ENCODE peak calls at places on chromosomes 13 and 19, in ten cellular contexts. One of them, this sample, is unnamed. For H3K4me1, the result is how much of the 10 kb centered on the place peaks cover.

GRCh38 chr19:1487576-1488281 is 2.4 kb downstream of the PCSK4 start:
- DNase-seq in stomach: no peak
- DNase-seq in endodermal cell: no peak
- DNase-seq in PC-9: no peak
- DNase-seq in psoas muscle: peak
- DNase-seq in left ventricle myocardium inferior: no peak
- DNase-seq in heart right ventricle: no peak
- DNase-seq in kidney: peak
- DNase-seq in fibroblast of lung: no peak
- DNase-seq in thoracic aorta: no peak
- DNase-seq in this sample: no peak

GRCh38 chr13:109699628-109700071 is 86.7 kb downstream of the IRS2 start:
- DNase-seq in stomach: no peak
- DNase-seq in endodermal cell: peak
- DNase-seq in PC-9: no peak
- DNase-seq in psoas muscle: no peak
- DNase-seq in left ventricle myocardium inferior: no peak
- DNase-seq in heart right ventricle: no peak
- DNase-seq in kidney: no peak
- DNase-seq in fibroblast of lung: no peak
- DNase-seq in thoracic aorta: no peak
- DNase-seq in this sample: no peak

GRCh38 chr13:92739306-92739818 is 487.2 kb upstream of the GPC6 start:
- DNase-seq in stomach: no peak
- DNase-seq in endodermal cell: no peak
- DNase-seq in PC-9: no peak
- DNase-seq in psoas muscle: no peak
- DNase-seq in left ventricle myocardium inferior: no peak
- DNase-seq in heart right ventricle: no peak
- DNase-seq in kidney: no peak
- DNase-seq in fibroblast of lung: no peak
- DNase-seq in thoracic aorta: no peak
- DNase-seq in this sample: no peak

GRCh38 chr19:27851543-27852060 is 1361.3 kb downstream of the UQCRFS1 start:
- DNase-seq in stomach: no peak
- DNase-seq in endodermal cell: no peak
- DNase-seq in PC-9: no peak
- DNase-seq in psoas muscle: no peak
- DNase-seq in left ventricle myocardium inferior: no peak
- DNase-seq in heart right ventricle: no peak
- DNase-seq in kidney: no peak
- DNase-seq in fibroblast of lung: no peak
- DNase-seq in thoracic aorta: no peak
- DNase-seq in this sample: no peak

GRCh38 chr13:109145631-109146030 is 516.2 kb downstream of the MYO16 start:
- DNase-seq in stomach: peak
- DNase-seq in endodermal cell: no peak
- DNase-seq in PC-9: peak
- DNase-seq in psoas muscle: no peak
- DNase-seq in left ventricle myocardium inferior: no peak
- DNase-seq in heart right ventricle: peak
- DNase-seq in kidney: no peak
- DNase-seq in fibroblast of lung: peak
- DNase-seq in thoracic aorta: no peak
- DNase-seq in this sample: no peak

GRCh38 chr13:69704311-69704710 is 403.3 kb upstream of the ATXN8OS start:
- DNase-seq in stomach: no peak
- DNase-seq in endodermal cell: no peak
- DNase-seq in PC-9: no peak
- DNase-seq in psoas muscle: no peak
- DNase-seq in left ventricle myocardium inferior: no peak
- DNase-seq in heart right ventricle: no peak
- DNase-seq in kidney: no peak
- DNase-seq in fibroblast of lung: peak
- DNase-seq in thoracic aorta: no peak
- DNase-seq in this sample: no peak

GRCh38 chr13:109667754-109668360 is 118.5 kb downstream of the IRS2 start:
- DNase-seq in stomach: no peak
- DNase-seq in endodermal cell: no peak
- DNase-seq in PC-9: no peak
- DNase-seq in psoas muscle: no peak
- DNase-seq in left ventricle myocardium inferior: no peak
- DNase-seq in heart right ventricle: no peak
- DNase-seq in kidney: no peak
- DNase-seq in fibroblast of lung: no peak
- DNase-seq in thoracic aorta: no peak
- DNase-seq in this sample: no peak

GRCh38 chr19:38319421-38320258 is at the start of gene KCNK6:
- DNase-seq in stomach: peak
- DNase-seq in endodermal cell: peak
- DNase-seq in PC-9: no peak
- DNase-seq in psoas muscle: peak
- DNase-seq in left ventricle myocardium inferior: peak
- DNase-seq in heart right ventricle: peak
- DNase-seq in kidney: no peak
- DNase-seq in fibroblast of lung: peak
- DNase-seq in thoracic aorta: no peak
- DNase-seq in this sample: peak

GRCh38 chr19:49160450-49161189 is 3.0 kb downstream of the TRPM4 start:
- DNase-seq in stomach: no peak
- DNase-seq in endodermal cell: no peak
- DNase-seq in PC-9: peak
- DNase-seq in psoas muscle: no peak
- DNase-seq in left ventricle myocardium inferior: no peak
- DNase-seq in heart right ventricle: no peak
- DNase-seq in kidney: no peak
- DNase-seq in fibroblast of lung: no peak
- DNase-seq in thoracic aorta: no peak
- DNase-seq in this sample: no peak

GRCh38 chr13:25217023-25217909 is 45.2 kb upstream of the AMER2 start:
- DNase-seq in stomach: no peak
- DNase-seq in endodermal cell: no peak
- DNase-seq in PC-9: no peak
- DNase-seq in psoas muscle: no peak
- DNase-seq in left ventricle myocardium inferior: no peak
- DNase-seq in heart right ventricle: no peak
- DNase-seq in kidney: no peak
- DNase-seq in fibroblast of lung: peak
- DNase-seq in thoracic aorta: no peak
- DNase-seq in this sample: no peak

GRCh38 chr19:648305-648704 is 8.6 kb downstream of the FGF22 start:
- DNase-seq in stomach: no peak
- DNase-seq in endodermal cell: no peak
- DNase-seq in PC-9: no peak
- DNase-seq in psoas muscle: no peak
- DNase-seq in left ventricle myocardium inferior: no peak
- DNase-seq in heart right ventricle: no peak
- DNase-seq in kidney: no peak
- DNase-seq in fibroblast of lung: no peak
- DNase-seq in thoracic aorta: no peak
- DNase-seq in this sample: no peak

GRCh38 chr13:98476106-98476505 is 100.8 kb downstream of the STK24 start:
- DNase-seq in stomach: no peak
- DNase-seq in endodermal cell: peak
- DNase-seq in PC-9: no peak
- DNase-seq in psoas muscle: no peak
- DNase-seq in left ventricle myocardium inferior: no peak
- DNase-seq in heart right ventricle: no peak
- DNase-seq in kidney: peak
- DNase-seq in fibroblast of lung: no peak
- DNase-seq in thoracic aorta: no peak
- DNase-seq in this sample: no peak

DNA sequence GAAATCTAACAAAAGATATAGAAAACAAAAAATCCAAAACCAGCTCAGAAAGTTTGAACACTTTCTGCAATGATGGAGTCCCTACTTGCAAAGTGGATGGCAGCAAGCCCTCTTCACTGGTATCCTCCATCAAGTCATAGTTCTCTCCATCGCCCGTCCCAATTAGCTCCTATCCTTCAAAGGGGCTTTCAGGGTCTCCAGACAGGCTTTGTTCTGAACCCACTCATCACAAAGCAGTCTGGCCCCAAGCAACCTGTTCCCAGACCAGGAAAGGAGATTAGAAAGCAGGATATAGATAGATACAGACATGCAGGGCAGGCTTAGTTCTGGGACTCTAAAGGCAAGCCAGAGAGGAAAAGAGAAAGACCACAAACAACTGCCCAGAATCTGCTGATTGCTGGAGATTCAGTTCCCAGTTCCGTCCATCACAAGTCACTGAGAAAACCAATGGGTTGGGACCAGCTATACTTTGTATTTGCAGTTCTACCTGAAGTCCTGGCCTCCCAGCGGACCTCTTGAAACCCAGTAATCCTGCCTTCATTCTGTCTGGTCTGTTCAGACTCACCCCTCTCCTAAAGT is 47.2 kb upstream of the EPHX3 start:
- DNase-seq in stomach: no peak
- DNase-seq in endodermal cell: no peak
- DNase-seq in PC-9: no peak
- DNase-seq in psoas muscle: no peak
- DNase-seq in left ventricle myocardium inferior: no peak
- DNase-seq in heart right ventricle: no peak
- DNase-seq in kidney: no peak
- DNase-seq in fibroblast of lung: no peak
- DNase-seq in thoracic aorta: no peak
- DNase-seq in this sample: no peak
- H3K4me1 ChIP-seq in stomach: half or more
- H3K4me1 ChIP-seq in endodermal cell: under half
- H3K4me1 ChIP-seq in PC-9: under half
- H3K4me1 ChIP-seq in psoas muscle: half or more
- H3K4me1 ChIP-seq in left ventricle myocardium inferior: half or more
- H3K4me1 ChIP-seq in heart right ventricle: half or more
- H3K4me1 ChIP-seq in kidney: half or more
- H3K4me1 ChIP-seq in fibroblast of lung: under half
- H3K4me1 ChIP-seq in thoracic aorta: half or more
- H3K4me1 ChIP-seq in this sample: half or more

GRCh38 chr19:2906631-2907195 is 6.0 kb downstream of the ZNF57 start:
- DNase-seq in stomach: no peak
- DNase-seq in endodermal cell: no peak
- DNase-seq in PC-9: no peak
- DNase-seq in psoas muscle: no peak
- DNase-seq in left ventricle myocardium inferior: no peak
- DNase-seq in heart right ventricle: no peak
- DNase-seq in kidney: no peak
- DNase-seq in fibroblast of lung: no peak
- DNase-seq in thoracic aorta: no peak
- DNase-seq in this sample: no peak

GRCh38 chr19:2917275-2918184 is 16.8 kb downstream of the ZNF57 start:
- DNase-seq in stomach: no peak
- DNase-seq in endodermal cell: no peak
- DNase-seq in PC-9: no peak
- DNase-seq in psoas muscle: no peak
- DNase-seq in left ventricle myocardium inferior: no peak
- DNase-seq in heart right ventricle: no peak
- DNase-seq in kidney: no peak
- DNase-seq in fibroblast of lung: no peak
- DNase-seq in thoracic aorta: no peak
- DNase-seq in this sample: no peak

DNA sequence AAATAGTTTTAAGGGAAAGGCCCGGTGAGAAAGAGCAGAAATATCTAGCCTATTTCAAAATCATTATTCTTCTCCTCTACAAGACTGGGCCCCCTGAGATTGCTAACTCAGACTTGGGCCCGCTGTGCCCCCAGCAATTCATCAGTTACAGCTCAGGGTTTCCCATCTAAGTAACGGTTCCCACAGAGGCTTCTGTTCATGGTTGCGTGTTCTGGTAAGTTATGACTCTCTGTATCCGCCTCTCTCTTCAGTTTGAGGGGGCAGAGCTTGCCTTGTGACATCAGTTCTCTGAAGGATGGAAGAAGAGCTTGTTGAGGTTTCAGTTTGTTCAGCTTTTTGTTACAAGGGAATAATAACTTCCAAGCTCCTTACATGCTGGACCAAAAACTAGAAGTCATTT is 11.6 kb downstream of the ZNF57 start:
- DNase-seq in stomach: no peak
- DNase-seq in endodermal cell: no peak
- DNase-seq in PC-9: no peak
- DNase-seq in psoas muscle: no peak
- DNase-seq in left ventricle myocardium inferior: no peak
- DNase-seq in heart right ventricle: no peak
- DNase-seq in kidney: no peak
- DNase-seq in fibroblast of lung: no peak
- DNase-seq in thoracic aorta: no peak
- DNase-seq in this sample: no peak
- TF ChIP-seq CTCF in stomach: no peak
- TF ChIP-seq CTCF in endodermal cell: no peak
- TF ChIP-seq CTCF in PC-9: no peak
- TF ChIP-seq CTCF in psoas muscle: no peak
- TF ChIP-seq CTCF in left ventricle myocardium inferior: no peak
- TF ChIP-seq CTCF in heart right ventricle: no peak
- TF ChIP-seq CTCF in kidney: no peak
- TF ChIP-seq CTCF in fibroblast of lung: no peak
- TF ChIP-seq CTCF in thoracic aorta: no peak
- TF ChIP-seq CTCF in this sample: no peak

DNA sequence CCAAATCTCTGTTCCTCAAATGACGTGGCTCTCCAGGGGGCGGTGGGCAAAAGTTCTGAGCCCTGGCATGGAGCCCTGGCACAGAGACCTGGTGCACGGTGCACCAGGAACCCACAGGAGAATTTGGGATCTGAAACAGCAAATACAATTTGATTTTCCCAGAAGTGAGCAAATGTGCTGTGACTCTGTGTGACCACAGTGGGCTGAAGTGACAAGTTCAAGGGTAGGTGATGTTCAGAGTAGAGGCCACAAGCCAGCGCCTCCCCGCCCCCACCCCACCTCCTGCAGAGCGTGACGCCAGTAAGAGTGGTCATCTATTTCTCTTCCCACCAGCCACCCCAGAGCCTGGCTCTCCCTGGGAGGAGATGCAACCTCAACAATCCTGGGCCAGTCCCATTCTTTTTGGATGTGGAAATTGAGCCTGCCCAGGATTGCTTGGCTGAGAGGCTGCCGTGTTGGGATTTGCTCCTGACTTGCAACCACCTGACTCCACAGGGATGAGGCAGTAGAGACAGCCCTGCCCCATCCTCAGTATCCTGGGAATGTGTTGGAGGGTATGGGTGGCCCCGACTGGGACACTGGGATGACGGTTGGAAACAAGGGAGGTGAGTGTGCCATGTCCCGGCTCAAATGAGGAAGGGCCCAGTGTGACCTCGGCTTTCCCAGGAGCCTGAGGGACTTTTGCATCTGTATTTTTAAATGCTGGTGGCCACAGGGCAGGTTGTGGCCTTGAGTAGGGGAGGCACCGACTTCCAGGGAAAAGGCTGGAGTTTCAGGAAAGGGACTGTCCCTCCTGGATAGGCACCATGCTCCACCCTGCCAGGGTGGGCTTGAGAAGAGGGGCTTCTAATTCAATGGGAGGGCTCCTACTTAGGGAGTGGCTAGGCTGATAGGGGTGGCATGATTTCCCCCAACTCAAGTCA is 11.0 kb upstream of the BCL3 start:
- DNase-seq in stomach: no peak
- DNase-seq in endodermal cell: no peak
- DNase-seq in PC-9: no peak
- DNase-seq in psoas muscle: peak
- DNase-seq in left ventricle myocardium inferior: no peak
- DNase-seq in heart right ventricle: no peak
- DNase-seq in kidney: no peak
- DNase-seq in fibroblast of lung: peak
- DNase-seq in thoracic aorta: no peak
- DNase-seq in this sample: no peak
- H3K4me1 ChIP-seq in stomach: half or more
- H3K4me1 ChIP-seq in endodermal cell: under half
- H3K4me1 ChIP-seq in PC-9: half or more
- H3K4me1 ChIP-seq in psoas muscle: under half
- H3K4me1 ChIP-seq in left ventricle myocardium inferior: under half
- H3K4me1 ChIP-seq in heart right ventricle: under half
- H3K4me1 ChIP-seq in kidney: under half
- H3K4me1 ChIP-seq in fibroblast of lung: under half
- H3K4me1 ChIP-seq in thoracic aorta: under half
- H3K4me1 ChIP-seq in this sample: under half

GRCh38 chr13:113275387-113275786 is 21.7 kb upstream of the LAMP1 start:
- DNase-seq in stomach: peak
- DNase-seq in endodermal cell: peak
- DNase-seq in PC-9: peak
- DNase-seq in psoas muscle: peak
- DNase-seq in left ventricle myocardium inferior: no peak
- DNase-seq in heart right ventricle: no peak
- DNase-seq in kidney: no peak
- DNase-seq in fibroblast of lung: peak
- DNase-seq in thoracic aorta: no peak
- DNase-seq in this sample: no peak
- TF ChIP-seq CTCF in stomach: peak
- TF ChIP-seq CTCF in endodermal cell: peak
- TF ChIP-seq CTCF in PC-9: peak
- TF ChIP-seq CTCF in psoas muscle: peak
- TF ChIP-seq CTCF in left ventricle myocardium inferior: peak
- TF ChIP-seq CTCF in heart right ventricle: peak
- TF ChIP-seq CTCF in kidney: peak
- TF ChIP-seq CTCF in fibroblast of lung: peak
- TF ChIP-seq CTCF in thoracic aorta: peak
- TF ChIP-seq CTCF in this sample: peak